ENCODE peak calls at places on chromosomes 6 and 20, in six cellular contexts. One of them, this sample, is unnamed.

GRCh38 chr20:36167826-36168634 is 13.5 kb downstream of the EPB41L1 start:
- DNase-seq in body of pancreas: no peak
- DNase-seq in cardiac fibroblast: peak
- DNase-seq in tibial nerve: no peak
- DNase-seq in thoracic aorta: no peak
- DNase-seq in activated T-cell treated with anti-CD3 and anti-CD28 coated beads for 24 hours: no peak
- DNase-seq in this sample: no peak

GRCh38 chr6:3194535-3195376 is 32.7 kb downstream of the TUBB2B start:
- DNase-seq in body of pancreas: no peak
- DNase-seq in cardiac fibroblast: peak
- DNase-seq in tibial nerve: no peak
- DNase-seq in thoracic aorta: no peak
- DNase-seq in activated T-cell treated with anti-CD3 and anti-CD28 coated beads for 24 hours: no peak
- DNase-seq in this sample: peak

GRCh38 chr6:168370310-168370991 is 50.9 kb upstream of the DACT2 start:
- DNase-seq in body of pancreas: peak
- DNase-seq in cardiac fibroblast: peak
- DNase-seq in tibial nerve: peak
- DNase-seq in thoracic aorta: no peak
- DNase-seq in activated T-cell treated with anti-CD3 and anti-CD28 coated beads for 24 hours: peak
- DNase-seq in this sample: peak

GRCh38 chr6:26165261-26165790 is 78.1 kb downstream of the HFE start:
- DNase-seq in body of pancreas: no peak
- DNase-seq in cardiac fibroblast: no peak
- DNase-seq in tibial nerve: no peak
- DNase-seq in thoracic aorta: no peak
- DNase-seq in activated T-cell treated with anti-CD3 and anti-CD28 coated beads for 24 hours: no peak
- DNase-seq in this sample: no peak

GRCh38 chr6:111992851-111993250 is 61.1 kb upstream of the CCN6 start:
- DNase-seq in body of pancreas: no peak
- DNase-seq in cardiac fibroblast: peak
- DNase-seq in tibial nerve: no peak
- DNase-seq in thoracic aorta: no peak
- DNase-seq in activated T-cell treated with anti-CD3 and anti-CD28 coated beads for 24 hours: peak
- DNase-seq in this sample: no peak

GRCh38 chr20:32447136-32448027 is 89.3 kb downstream of the ASXL1 start:
- DNase-seq in body of pancreas: no peak
- DNase-seq in cardiac fibroblast: no peak
- DNase-seq in tibial nerve: no peak
- DNase-seq in thoracic aorta: no peak
- DNase-seq in activated T-cell treated with anti-CD3 and anti-CD28 coated beads for 24 hours: no peak
- DNase-seq in this sample: no peak

GRCh38 chr6:53014744-53015143 is 19.7 kb upstream of the GSTA4 start:
- DNase-seq in body of pancreas: no peak
- DNase-seq in cardiac fibroblast: no peak
- DNase-seq in tibial nerve: no peak
- DNase-seq in thoracic aorta: no peak
- DNase-seq in activated T-cell treated with anti-CD3 and anti-CD28 coated beads for 24 hours: no peak
- DNase-seq in this sample: no peak

GRCh38 chr20:46222521-46223007 is 85.7 kb downstream of the CDH22 start:
- DNase-seq in body of pancreas: no peak
- DNase-seq in cardiac fibroblast: no peak
- DNase-seq in tibial nerve: no peak
- DNase-seq in thoracic aorta: no peak
- DNase-seq in activated T-cell treated with anti-CD3 and anti-CD28 coated beads for 24 hours: no peak
- DNase-seq in this sample: no peak

GRCh38 chr6:63897952-63898351 is 262.4 kb downstream of the PHF3 start:
- DNase-seq in body of pancreas: no peak
- DNase-seq in cardiac fibroblast: peak
- DNase-seq in tibial nerve: no peak
- DNase-seq in thoracic aorta: no peak
- DNase-seq in activated T-cell treated with anti-CD3 and anti-CD28 coated beads for 24 hours: no peak
- DNase-seq in this sample: no peak

GRCh38 chr6:163579880-163580295 is 165.4 kb downstream of the QKI start:
- DNase-seq in body of pancreas: no peak
- DNase-seq in cardiac fibroblast: peak
- DNase-seq in tibial nerve: no peak
- DNase-seq in thoracic aorta: no peak
- DNase-seq in activated T-cell treated with anti-CD3 and anti-CD28 coated beads for 24 hours: no peak
- DNase-seq in this sample: peak

GRCh38 chr6:14661188-14661587 is 543.6 kb downstream of the CD83 start:
- DNase-seq in body of pancreas: no peak
- DNase-seq in cardiac fibroblast: peak
- DNase-seq in tibial nerve: no peak
- DNase-seq in thoracic aorta: no peak
- DNase-seq in activated T-cell treated with anti-CD3 and anti-CD28 coated beads for 24 hours: peak
- DNase-seq in this sample: peak

GRCh38 chr20:34706912-34707784 is 3.0 kb downstream of the TP53INP2 start:
- DNase-seq in body of pancreas: no peak
- DNase-seq in cardiac fibroblast: no peak
- DNase-seq in tibial nerve: no peak
- DNase-seq in thoracic aorta: no peak
- DNase-seq in activated T-cell treated with anti-CD3 and anti-CD28 coated beads for 24 hours: no peak
- DNase-seq in this sample: no peak

GRCh38 chr20:33408716-33409654 is 7.7 kb upstream of the CDK5RAP1 start:
- DNase-seq in body of pancreas: no peak
- DNase-seq in cardiac fibroblast: no peak
- DNase-seq in tibial nerve: no peak
- DNase-seq in thoracic aorta: no peak
- DNase-seq in activated T-cell treated with anti-CD3 and anti-CD28 coated beads for 24 hours: no peak
- DNase-seq in this sample: no peak

GRCh38 chr6:35926509-35927215 is 5.8 kb upstream of the SRPK1 start:
- DNase-seq in body of pancreas: no peak
- DNase-seq in cardiac fibroblast: no peak
- DNase-seq in tibial nerve: no peak
- DNase-seq in thoracic aorta: no peak
- DNase-seq in activated T-cell treated with anti-CD3 and anti-CD28 coated beads for 24 hours: no peak
- DNase-seq in this sample: no peak

GRCh38 chr6:5665173-5665572 is 341.6 kb downstream of the NRN1 start:
- DNase-seq in body of pancreas: no peak
- DNase-seq in cardiac fibroblast: no peak
- DNase-seq in tibial nerve: no peak
- DNase-seq in thoracic aorta: no peak
- DNase-seq in activated T-cell treated with anti-CD3 and anti-CD28 coated beads for 24 hours: no peak
- DNase-seq in this sample: no peak

GRCh38 chr20:41622584-41622983 is 4.4 kb upstream of the CHD6 start:
- DNase-seq in body of pancreas: no peak
- DNase-seq in cardiac fibroblast: no peak
- DNase-seq in tibial nerve: no peak
- DNase-seq in thoracic aorta: no peak
- DNase-seq in activated T-cell treated with anti-CD3 and anti-CD28 coated beads for 24 hours: no peak
- DNase-seq in this sample: no peak

GRCh38 chr20:21548390-21549035 is 34.6 kb upstream of the NKX2-2 start:
- DNase-seq in body of pancreas: no peak
- DNase-seq in cardiac fibroblast: no peak
- DNase-seq in tibial nerve: no peak
- DNase-seq in thoracic aorta: no peak
- DNase-seq in activated T-cell treated with anti-CD3 and anti-CD28 coated beads for 24 hours: peak
- DNase-seq in this sample: no peak

GRCh38 chr20:45097485-45098095 is 3.3 kb downstream of the KCNS1 start:
- DNase-seq in body of pancreas: peak
- DNase-seq in cardiac fibroblast: peak
- DNase-seq in tibial nerve: no peak
- DNase-seq in thoracic aorta: no peak
- DNase-seq in activated T-cell treated with anti-CD3 and anti-CD28 coated beads for 24 hours: peak
- DNase-seq in this sample: peak

GRCh38 chr20:53265304-53265875 is 293.2 kb downstream of the TSHZ2 start:
- DNase-seq in body of pancreas: no peak
- DNase-seq in cardiac fibroblast: no peak
- DNase-seq in tibial nerve: no peak
- DNase-seq in thoracic aorta: no peak
- DNase-seq in activated T-cell treated with anti-CD3 and anti-CD28 coated beads for 24 hours: no peak
- DNase-seq in this sample: no peak

GRCh38 chr20:6819599-6819998 is 52.1 kb downstream of the BMP2 start:
- DNase-seq in body of pancreas: peak
- DNase-seq in cardiac fibroblast: peak
- DNase-seq in tibial nerve: no peak
- DNase-seq in thoracic aorta: no peak
- DNase-seq in activated T-cell treated with anti-CD3 and anti-CD28 coated beads for 24 hours: no peak
- DNase-seq in this sample: no peak

GRCh38 chr6:134544737-134545136 is 226.8 kb upstream of the SGK1 start:
- DNase-seq in body of pancreas: no peak
- DNase-seq in cardiac fibroblast: no peak
- DNase-seq in tibial nerve: no peak
- DNase-seq in thoracic aorta: no peak
- DNase-seq in activated T-cell treated with anti-CD3 and anti-CD28 coated beads for 24 hours: no peak
- DNase-seq in this sample: no peak

GRCh38 chr20:34553366-34553867 is 5.1 kb upstream of the MAP1LC3A start:
- DNase-seq in body of pancreas: peak
- DNase-seq in cardiac fibroblast: no peak
- DNase-seq in tibial nerve: no peak
- DNase-seq in thoracic aorta: no peak
- DNase-seq in activated T-cell treated with anti-CD3 and anti-CD28 coated beads for 24 hours: no peak
- DNase-seq in this sample: peak

GRCh38 chr6:170063431-170063830 is 227.4 kb downstream of the DLL1 start:
- DNase-seq in body of pancreas: no peak
- DNase-seq in cardiac fibroblast: no peak
- DNase-seq in tibial nerve: no peak
- DNase-seq in thoracic aorta: no peak
- DNase-seq in activated T-cell treated with anti-CD3 and anti-CD28 coated beads for 24 hours: no peak
- DNase-seq in this sample: no peak

GRCh38 chr20:32761831-32762753 is at the start of gene DNMT3B:
- DNase-seq in body of pancreas: peak
- DNase-seq in cardiac fibroblast: peak
- DNase-seq in tibial nerve: peak
- DNase-seq in thoracic aorta: no peak
- DNase-seq in activated T-cell treated with anti-CD3 and anti-CD28 coated beads for 24 hours: peak
- DNase-seq in this sample: peak

GRCh38 chr20:3479759-3480615 is 9.2 kb downstream of the ATRN start:
- DNase-seq in body of pancreas: no peak
- DNase-seq in cardiac fibroblast: no peak
- DNase-seq in tibial nerve: no peak
- DNase-seq in thoracic aorta: no peak
- DNase-seq in activated T-cell treated with anti-CD3 and anti-CD28 coated beads for 24 hours: no peak
- DNase-seq in this sample: no peak

GRCh38 chr20:58014628-58015315 is 213.7 kb downstream of the ANKRD60 start:
- DNase-seq in body of pancreas: peak
- DNase-seq in cardiac fibroblast: no peak
- DNase-seq in tibial nerve: no peak
- DNase-seq in thoracic aorta: no peak
- DNase-seq in activated T-cell treated with anti-CD3 and anti-CD28 coated beads for 24 hours: no peak
- DNase-seq in this sample: peak

GRCh38 chr6:37168809-37169457 is 1.0 kb upstream of the PIM1 start:
- DNase-seq in body of pancreas: no peak
- DNase-seq in cardiac fibroblast: peak
- DNase-seq in tibial nerve: peak
- DNase-seq in thoracic aorta: peak
- DNase-seq in activated T-cell treated with anti-CD3 and anti-CD28 coated beads for 24 hours: no peak
- DNase-seq in this sample: no peak

GRCh38 chr6:104771258-104771832 is 88.4 kb downstream of the HACE1 start:
- DNase-seq in body of pancreas: no peak
- DNase-seq in cardiac fibroblast: peak
- DNase-seq in tibial nerve: no peak
- DNase-seq in thoracic aorta: no peak
- DNase-seq in activated T-cell treated with anti-CD3 and anti-CD28 coated beads for 24 hours: no peak
- DNase-seq in this sample: peak